ENCODE peak calls at places on chromosomes 12 and 14, in ten cellular contexts. W, P, G, K, A, V, N, U, S and Y are unnamed samples.

GRCh38 chr12:124940143-124940392 is 25.6 kb upstream of the UBC start:
- DNase-seq in W (no peak), P (no peak), G (no peak), K (no peak), A (no peak), V (no peak), N (no peak), U (no peak), S (no peak), Y (peak)

GRCh38 chr14:95518045-95518751 is 1.7 kb upstream of the SYNE3 start:
- DNase-seq in W (no peak), P (no peak), G (no peak), K (no peak), A (no peak), V (no peak), N (no peak), U (no peak), S (no peak), Y (no peak)

GRCh38 chr12:86256169-86256568 is at the start of gene MGAT4C:
- DNase-seq in W (no peak), P (peak), G (no peak), K (no peak), A (no peak), V (no peak), N (no peak), U (no peak), S (no peak), Y (no peak)

GRCh38 chr12:95546491-95546813 is 4.8 kb downstream of the USP44 start:
- DNase-seq in W (no peak), P (no peak), G (no peak), K (no peak), A (no peak), V (no peak), N (no peak), U (no peak), S (no peak), Y (no peak)

GRCh38 chr14:97106166-97106565 is 309.0 kb downstream of the VRK1 start:
- DNase-seq in W (no peak), P (no peak), G (no peak), K (no peak), A (no peak), V (no peak), N (peak), U (no peak), S (no peak), Y (no peak)

GRCh38 chr14:58875613-58876012 is 237.9 kb downstream of the DACT1 start:
- DNase-seq in W (no peak), P (no peak), G (no peak), K (no peak), A (no peak), V (no peak), N (no peak), U (no peak), S (no peak), Y (no peak)

GRCh38 chr12:116370886-116371580 is 93.5 kb upstream of the MED13L start:
- DNase-seq in W (no peak), P (no peak), G (no peak), K (no peak), A (no peak), V (no peak), N (no peak), U (no peak), S (no peak), Y (no peak)

GRCh38 chr12:74415633-74416032 is 122.0 kb upstream of the ATXN7L3B start:
- DNase-seq in W (no peak), P (peak), G (no peak), K (no peak), A (peak), V (no peak), N (peak), U (no peak), S (peak), Y (no peak)

GRCh38 chr14:51616724-51617409 is 34.8 kb upstream of the FRMD6 start:
- DNase-seq in W (no peak), P (no peak), G (no peak), K (no peak), A (peak), V (no peak), N (no peak), U (no peak), S (no peak), Y (peak)

GRCh38 chr12:66674495-66675122 is 4.3 kb downstream of the GRIP1 start:
- DNase-seq in W (no peak), P (no peak), G (no peak), K (no peak), A (no peak), V (no peak), N (no peak), U (no peak), S (no peak), Y (no peak)

GRCh38 chr12:67710582-67710981 is 62.0 kb downstream of the DYRK2 start:
- DNase-seq in W (no peak), P (no peak), G (no peak), K (no peak), A (peak), V (no peak), N (no peak), U (no peak), S (peak), Y (peak)

GRCh38 chr12:94038605-94039004 is 109.8 kb upstream of the PLXNC1 start:
- DNase-seq in W (no peak), P (no peak), G (no peak), K (no peak), A (no peak), V (no peak), N (no peak), U (no peak), S (no peak), Y (no peak)

GRCh38 chr14:101757064-101757838 is 4.3 kb upstream of the PPP2R5C start:
- DNase-seq in W (no peak), P (no peak), G (no peak), K (no peak), A (no peak), V (no peak), N (no peak), U (no peak), S (no peak), Y (no peak)

GRCh38 chr14:30551460-30551859 is 7.5 kb upstream of the G2E3 start:
- DNase-seq in W (no peak), P (no peak), G (no peak), K (no peak), A (no peak), V (no peak), N (no peak), U (no peak), S (no peak), Y (no peak)

GRCh38 chr12:25935355-25936144 is 22.9 kb upstream of the RASSF8 start:
- DNase-seq in W (no peak), P (no peak), G (no peak), K (no peak), A (no peak), V (no peak), N (no peak), U (no peak), S (no peak), Y (no peak)

GRCh38 chr14:50999726-51000125 is 55.4 kb upstream of the PYGL start:
- DNase-seq in W (no peak), P (no peak), G (peak), K (no peak), A (no peak), V (no peak), N (no peak), U (no peak), S (no peak), Y (no peak)

GRCh38 chr14:78848234-78848820 is 678.2 kb downstream of the NRXN3 start:
- DNase-seq in W (no peak), P (peak), G (no peak), K (no peak), A (peak), V (peak), N (peak), U (no peak), S (peak), Y (peak)

GRCh38 chr12:57227315-57228115 is 2.0 kb upstream of the SHMT2 start:
- DNase-seq in W (no peak), P (no peak), G (no peak), K (no peak), A (peak), V (no peak), N (no peak), U (no peak), S (no peak), Y (no peak)

GRCh38 chr12:76470028-76470939 is 89.3 kb downstream of the OSBPL8 start:
- DNase-seq in W (no peak), P (peak), G (peak), K (no peak), A (peak), V (no peak), N (no peak), U (no peak), S (peak), Y (peak)

GRCh38 chr12:51480978-51481377 is 56.3 kb downstream of the SLC4A8 start:
- DNase-seq in W (no peak), P (no peak), G (no peak), K (no peak), A (no peak), V (no peak), N (no peak), U (no peak), S (no peak), Y (no peak)

GRCh38 chr12:100141998-100142850 is 450 bp downstream of the BLTP3B start:
- DNase-seq in W (peak), P (peak), G (peak), K (peak), A (no peak), V (peak), N (peak), U (peak), S (peak), Y (peak)

GRCh38 chr14:58414845-58415244 is 12.5 kb downstream of the TIMM9 start:
- DNase-seq in W (no peak), P (peak), G (no peak), K (no peak), A (no peak), V (no peak), N (no peak), U (no peak), S (no peak), Y (no peak)

GRCh38 chr12:2494490-2495192 is 300.1 kb upstream of the FKBP4 start:
- DNase-seq in W (no peak), P (no peak), G (no peak), K (no peak), A (no peak), V (peak), N (no peak), U (no peak), S (peak), Y (no peak)

GRCh38 chr14:60179296-60179924 is 14.2 kb upstream of the DHRS7 start:
- DNase-seq in W (no peak), P (no peak), G (peak), K (no peak), A (no peak), V (no peak), N (no peak), U (no peak), S (no peak), Y (no peak)

GRCh38 chr12:64258576-64258975 is 36.5 kb upstream of the KICS2 start:
- DNase-seq in W (no peak), P (no peak), G (no peak), K (no peak), A (no peak), V (no peak), N (no peak), U (no peak), S (no peak), Y (no peak)